ENCODE peak calls at places on chromosomes 6 and 20, in five cellular contexts. A is HCT116, D is ovary, L is stomach, E is testis. U is an unnamed sample.

GRCh38 chr6:97175806-97176205 is 107.2 kb downstream of the MMS22L start:
- DNase-seq in A (no peak), D (no peak), L (no peak), E (no peak), U (no peak)

GRCh38 chr6:4781967-4782537 is 5.8 kb downstream of the CDYL start:
- DNase-seq in A (no peak), D (no peak), L (no peak), E (no peak), U (no peak)

GRCh38 chr20:32007787-32008616 is 2.2 kb upstream of the CCM2L start:
- DNase-seq in A (no peak), D (peak), L (no peak), E (no peak), U (no peak)

GRCh38 chr20:10783660-10784336 is 110.0 kb upstream of the JAG1 start:
- DNase-seq in A (no peak), D (no peak), L (no peak), E (no peak), U (no peak)

GRCh38 chr6:349491-349921 is 42.0 kb upstream of the IRF4 start:
- DNase-seq in A (no peak), D (no peak), L (no peak), E (no peak), U (no peak)

GRCh38 chr6:21836292-21836691 is 242.7 kb downstream of the SOX4 start:
- DNase-seq in A (no peak), D (no peak), L (no peak), E (no peak), U (no peak)

GRCh38 chr6:157563611-157564284 is 182.8 kb downstream of the ZDHHC14 start:
- DNase-seq in A (no peak), D (no peak), L (no peak), E (no peak), U (no peak)

GRCh38 chr6:170232186-170233002 is 58.5 kb downstream of the DLL1 start:
- DNase-seq in A (no peak), D (no peak), L (no peak), E (no peak), U (no peak)

GRCh38 chr6:74249658-74250057 is 553.7 kb downstream of the CD109 start:
- DNase-seq in A (no peak), D (no peak), L (no peak), E (no peak), U (no peak)

GRCh38 chr6:10838794-10839333 is 525 bp upstream of the MAK start:
- DNase-seq in A (no peak), D (no peak), L (no peak), E (no peak), U (no peak)

GRCh38 chr6:158174514-158174913 is 6.4 kb downstream of the GTF2H5 start:
- DNase-seq in A (no peak), D (no peak), L (no peak), E (no peak), U (peak)

GRCh38 chr6:135830452-135830851 is 21.0 kb upstream of the PDE7B start:
- DNase-seq in A (no peak), D (no peak), L (no peak), E (no peak), U (no peak)

GRCh38 chr20:39993737-39994136 is 695.3 kb downstream of the MAFB start:
- DNase-seq in A (no peak), D (no peak), L (no peak), E (peak), U (no peak)

GRCh38 chr6:110930795-110931194 is 27.7 kb upstream of the GTF3C6 start:
- DNase-seq in A (no peak), D (no peak), L (no peak), E (no peak), U (no peak)

GRCh38 chr20:61728786-61729365 is 336.8 kb downstream of the TAF4 start:
- DNase-seq in A (no peak), D (no peak), L (no peak), E (no peak), U (no peak)

GRCh38 chr20:168876-169275 is 11.6 kb downstream of the DEFB127 start:
- DNase-seq in A (no peak), D (no peak), L (no peak), E (no peak), U (no peak)

GRCh38 chr20:62350098-62350628 is 16.9 kb downstream of the LAMA5 start:
- DNase-seq in A (peak), D (no peak), L (peak), E (no peak), U (peak)

GRCh38 chr20:49712918-49713778 is 530 bp downstream of the B4GALT5 start:
- DNase-seq in A (no peak), D (peak), L (peak), E (peak), U (peak)

GRCh38 chr6:99589290-99589672 is 17.4 kb upstream of the PRDM13 start:
- DNase-seq in A (no peak), D (no peak), L (no peak), E (no peak), U (no peak)

GRCh38 chr20:17965042-17965697 is 3.4 kb downstream of the SNX5 start:
- DNase-seq in A (no peak), D (no peak), L (no peak), E (no peak), U (no peak)

GRCh38 chr6:41039060-41039998 is at the start of gene UNC5CL:
- DNase-seq in A (peak), D (no peak), L (peak), E (peak), U (no peak)

GRCh38 chr20:41575412-41575811 is 42.8 kb downstream of the CHD6 start:
- DNase-seq in A (no peak), D (no peak), L (no peak), E (no peak), U (no peak)

GRCh38 chr20:49562341-49563014 is 5.5 kb downstream of the PTGIS start:
- DNase-seq in A (peak), D (peak), L (peak), E (peak), U (peak)

GRCh38 chr20:20780127-20780822 is 67.8 kb upstream of the RALGAPA2 start:
- DNase-seq in A (no peak), D (peak), L (peak), E (peak), U (peak)

GRCh38 chr20:22213271-22213670 is 371.1 kb downstream of the FOXA2 start:
- DNase-seq in A (no peak), D (no peak), L (no peak), E (no peak), U (no peak)

GRCh38 chr6:25138697-25139051 is 140.5 kb upstream of the CARMIL1 start:
- DNase-seq in A (no peak), D (no peak), L (no peak), E (no peak), U (no peak)

GRCh38 chr20:50792708-50793574 is 1.9 kb upstream of the BCAS4 start:
- DNase-seq in A (no peak), D (no peak), L (no peak), E (peak), U (no peak)

DNA sequence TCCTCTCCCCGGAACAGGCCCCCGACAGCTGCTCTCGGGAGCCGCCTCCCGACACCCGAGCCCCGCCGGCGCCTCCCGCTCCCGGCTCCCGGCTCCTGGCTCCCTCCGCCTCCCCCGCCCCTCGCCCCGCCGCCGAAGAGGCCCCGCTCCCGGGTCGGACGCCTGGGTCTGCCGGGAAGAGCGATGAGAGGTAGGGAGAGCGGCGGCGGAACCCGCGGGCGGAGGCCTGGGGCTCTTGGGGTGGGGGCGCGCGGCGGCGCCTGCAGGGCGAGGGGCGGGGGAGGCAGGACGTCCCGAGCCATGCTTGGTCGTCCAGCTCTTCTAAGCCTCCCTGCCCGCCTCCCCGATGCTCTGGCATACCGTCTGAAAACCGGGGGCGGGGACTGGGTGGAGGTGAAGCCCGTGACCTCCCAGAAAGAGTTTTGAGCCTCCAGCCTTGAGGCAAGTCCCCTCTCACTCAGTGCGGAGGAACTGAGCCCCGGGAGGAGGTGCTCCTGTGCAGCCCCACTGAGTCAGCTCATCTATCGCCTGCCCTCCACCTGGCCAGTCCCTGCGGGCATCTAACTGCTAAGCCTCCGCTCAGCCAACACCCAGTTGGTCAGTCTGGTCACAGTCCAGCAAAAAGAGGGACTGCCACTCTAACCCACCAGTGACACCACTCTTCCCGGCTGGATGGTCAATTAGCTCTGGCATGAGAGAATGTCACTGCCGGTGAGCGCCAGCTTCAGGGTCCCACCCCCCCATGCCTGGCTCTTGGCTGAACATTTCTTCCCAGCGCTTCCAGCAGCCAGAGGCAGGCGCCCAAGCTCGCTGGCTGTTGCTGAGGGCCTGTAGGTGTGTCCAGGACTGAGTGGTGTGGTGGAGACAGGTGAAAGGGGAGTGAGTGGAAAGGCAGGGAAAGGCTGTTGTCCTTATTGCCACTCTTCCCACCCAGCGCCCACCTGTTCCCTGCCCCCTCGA is 482 bp downstream of the DDR1 start:
- DNase-seq in A (no peak), D (peak), L (peak), E (peak), U (peak)
- TF ChIP-seq POLR2A in A (no peak), D (no peak), L (no peak), E (no peak), U (no peak)

GRCh38 chr20:54207743-54208491 is at the start of gene PFDN4:
- DNase-seq in A (peak), D (peak), L (peak), E (peak), U (peak)
- TF ChIP-seq POLR2A in A (peak), D (peak), L (no peak), E (no peak), U (no peak)

GRCh38 chr6:30685157-30685976 is 1.1 kb downstream of the PPP1R18 start:
- DNase-seq in A (no peak), D (no peak), L (no peak), E (no peak), U (no peak)

GRCh38 chr6:30686908-30687658 is 638 bp upstream of the PPP1R18 start:
- DNase-seq in A (no peak), D (peak), L (peak), E (peak), U (peak)

GRCh38 chr6:30684386-30685156 is 1.9 kb downstream of the PPP1R18 start:
- DNase-seq in A (no peak), D (peak), L (peak), E (no peak), U (no peak)

GRCh38 chr6:30687659-30688431 is 1.4 kb upstream of the PPP1R18 start:
- DNase-seq in A (no peak), D (peak), L (no peak), E (no peak), U (no peak)

DNA sequence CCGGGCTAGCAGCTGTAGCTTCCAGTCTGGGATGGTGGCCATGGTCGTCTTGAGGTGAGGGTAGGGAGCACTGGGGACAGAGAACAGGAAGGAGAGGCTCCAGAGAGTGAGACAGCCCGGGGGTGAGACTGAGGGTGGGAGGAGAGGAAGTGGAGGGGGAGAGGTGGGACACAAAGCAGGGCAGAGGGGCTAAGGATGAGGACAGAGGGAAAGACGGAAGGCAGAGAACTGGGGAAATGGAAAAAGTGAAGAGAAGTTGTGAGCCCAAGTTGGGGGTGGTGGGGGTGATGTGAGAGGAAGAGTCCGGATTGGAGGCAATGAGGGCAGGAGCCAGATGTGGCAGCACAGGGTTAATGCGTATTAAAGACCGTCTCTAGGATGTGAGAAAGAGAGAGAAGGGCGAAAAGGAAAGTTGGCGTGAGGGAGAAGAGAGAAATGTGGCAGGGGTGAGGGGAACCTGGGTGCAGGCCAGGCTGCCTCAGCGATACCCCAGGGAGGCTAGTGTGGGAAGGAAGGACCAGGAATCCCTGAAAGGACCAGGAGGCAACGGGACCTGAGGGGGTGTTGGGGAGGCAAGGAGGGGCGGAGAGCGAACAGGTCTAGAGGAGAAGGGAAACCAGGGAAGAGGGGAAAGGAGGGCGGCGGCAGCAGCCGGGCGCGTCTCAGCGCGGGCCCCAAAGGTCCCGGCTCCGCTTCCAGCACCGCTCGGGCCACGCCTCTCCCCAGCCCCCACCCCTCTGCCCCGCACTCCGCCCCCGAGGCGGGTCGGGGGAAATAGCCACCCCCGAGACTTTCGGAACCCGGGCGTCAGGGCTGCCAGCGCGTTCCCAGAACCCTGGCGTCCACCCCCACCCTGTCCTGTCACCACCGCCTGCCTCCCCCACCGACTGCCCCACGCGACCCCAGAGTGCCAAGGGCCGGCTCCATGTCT is at the start of gene PPP1R18:
- DNase-seq in A (no peak), D (peak), L (peak), E (peak), U (peak)
- TF ChIP-seq POLR2A in A (no peak), D (peak), L (no peak), E (no peak), U (no peak)

GRCh38 chr20:33401042-33401921 is at the start of gene CDK5RAP1:
- DNase-seq in A (peak), D (peak), L (peak), E (peak), U (peak)
- TF ChIP-seq POLR2A in A (peak), D (peak), L (no peak), E (no peak), U (no peak)

DNA sequence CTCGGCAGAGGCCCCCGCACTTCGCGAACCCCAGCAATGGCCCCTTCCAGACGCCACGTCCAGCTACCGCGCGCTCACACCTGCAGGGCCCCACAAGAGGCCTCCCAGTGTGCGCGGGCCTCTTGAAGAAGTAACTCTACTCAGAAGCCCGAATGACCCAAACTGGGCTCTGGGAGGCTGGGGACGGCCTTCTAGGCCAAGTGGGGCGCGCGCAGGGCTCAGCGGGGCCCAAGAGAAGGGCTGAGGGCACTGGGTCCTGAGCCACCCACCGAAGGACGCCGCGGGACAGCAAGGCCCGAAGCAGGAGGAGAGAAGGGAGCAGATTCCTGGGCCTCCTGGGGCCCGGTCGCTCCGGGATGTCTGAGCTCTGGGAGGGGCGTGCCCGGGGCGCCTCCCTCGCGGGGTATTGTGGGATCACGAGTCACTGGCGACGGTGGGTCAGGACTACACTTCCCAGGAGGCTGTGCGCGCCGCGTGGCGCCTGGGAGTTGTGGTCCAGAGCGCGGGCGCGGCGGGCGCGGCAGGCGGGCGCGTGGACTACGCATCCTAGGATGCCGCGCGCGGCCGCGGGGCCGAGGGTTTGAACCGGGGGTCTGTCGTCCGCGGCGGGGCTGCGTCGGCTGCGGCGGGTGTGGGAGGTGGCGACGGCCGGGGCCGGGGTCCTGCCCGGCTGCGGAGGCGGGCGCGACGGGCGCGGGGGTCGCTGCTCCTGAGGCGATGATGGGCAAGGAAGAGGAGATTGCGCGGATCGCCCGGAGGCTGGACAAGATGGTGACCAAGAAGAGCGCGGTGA is at the start of gene TCEA2:
- DNase-seq in A (peak), D (peak), L (peak), E (peak), U (peak)
- TF ChIP-seq POLR2A in A (no peak), D (peak), L (no peak), E (no peak), U (peak)

DNA sequence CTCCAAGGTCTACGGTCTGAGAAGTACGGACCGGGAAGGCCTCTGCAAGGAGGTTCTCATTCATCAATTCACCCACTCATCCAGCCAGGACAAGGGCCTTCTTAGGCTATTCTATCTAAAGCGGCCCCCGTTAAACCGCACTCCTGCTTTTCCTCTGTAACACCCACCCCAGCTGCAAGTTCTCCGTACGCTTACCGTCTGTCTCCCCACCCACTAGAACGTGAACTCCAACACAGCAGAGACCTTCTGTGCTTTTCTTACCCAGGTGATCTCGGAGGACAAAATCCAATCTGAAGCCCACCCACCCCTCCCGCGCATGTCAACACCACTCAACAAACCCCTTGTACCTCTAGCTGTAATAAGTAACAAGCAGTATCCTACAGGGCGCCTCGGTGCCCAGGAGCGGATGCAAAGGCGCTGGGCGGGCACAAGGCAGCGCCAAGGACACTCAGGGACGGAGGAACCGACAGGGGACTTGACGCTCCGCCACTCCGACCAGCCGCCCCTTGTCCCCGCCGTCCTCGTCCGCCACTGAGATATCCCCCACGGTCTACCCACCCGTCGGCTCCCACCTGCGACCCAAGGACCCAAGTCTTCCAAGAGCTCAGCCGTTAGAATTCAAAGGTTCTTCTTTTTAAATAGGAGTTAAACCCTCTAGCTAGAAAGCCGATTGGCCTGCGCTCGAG is at the start of gene AURKA:
- DNase-seq in A (no peak), D (no peak), L (no peak), E (peak), U (no peak)
- TF ChIP-seq POLR2A in A (no peak), D (no peak), L (no peak), E (no peak), U (no peak)

DNA sequence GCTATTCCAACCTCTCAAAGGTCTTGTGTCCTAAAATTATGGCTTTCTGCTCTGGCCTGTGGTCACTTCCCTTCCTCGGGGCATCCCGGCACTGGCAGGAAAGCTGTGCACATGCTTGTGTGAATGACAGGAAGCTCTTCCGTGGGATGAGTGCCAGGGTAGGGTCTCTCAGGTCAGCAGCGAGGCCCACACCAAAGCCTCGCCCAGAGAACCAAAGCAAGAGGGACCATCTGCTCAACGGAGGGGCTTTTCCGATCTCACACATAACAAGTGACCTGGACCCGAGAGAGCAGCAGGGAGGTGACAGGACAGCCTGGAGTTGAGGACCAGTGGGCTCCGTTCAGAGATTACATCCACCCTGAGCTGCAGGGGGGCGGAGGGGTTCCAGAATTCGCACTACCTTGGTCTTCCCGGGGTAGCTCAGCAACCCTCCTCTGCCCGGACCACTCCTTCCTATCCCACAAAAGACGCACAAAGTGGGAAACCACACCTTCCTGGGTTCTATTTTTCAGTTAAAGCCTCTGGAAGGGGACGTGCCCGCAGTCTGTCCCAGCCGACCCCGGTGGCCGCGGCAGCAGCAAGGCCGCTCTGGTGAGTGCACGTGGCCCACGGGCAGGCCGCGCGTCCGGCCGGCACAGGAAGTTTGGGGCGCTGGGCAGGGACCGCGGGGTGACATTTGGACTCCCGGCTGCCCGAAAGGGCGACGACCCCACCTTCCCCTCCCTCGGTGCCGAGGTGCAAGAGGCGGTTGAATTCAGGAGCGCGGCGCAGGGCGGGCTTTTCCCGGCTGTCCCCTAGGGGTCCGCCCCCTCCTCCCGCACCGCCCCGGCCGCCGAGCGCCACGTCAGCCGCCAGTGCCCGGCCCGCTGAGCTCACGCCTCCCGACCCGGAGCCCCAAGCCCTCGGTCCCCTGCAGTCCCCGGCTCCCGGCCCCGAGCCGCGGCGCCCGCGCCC is 988 bp downstream of the TXNDC5 start:
- DNase-seq in A (no peak), D (peak), L (peak), E (no peak), U (no peak)
- TF ChIP-seq POLR2A in A (no peak), D (no peak), L (no peak), E (no peak), U (no peak)

GRCh38 chr6:161295784-161296183 is 21.9 kb upstream of the AGPAT4 start:
- DNase-seq in A (no peak), D (no peak), L (no peak), E (no peak), U (no peak)

GRCh38 chr6:161292145-161292544 is 18.3 kb upstream of the AGPAT4 start:
- DNase-seq in A (no peak), D (no peak), L (no peak), E (no peak), U (no peak)

GRCh38 chr6:161292650-161293281 is 18.9 kb upstream of the AGPAT4 start:
- DNase-seq in A (no peak), D (no peak), L (no peak), E (no peak), U (no peak)
- TF ChIP-seq POLR2A in A (no peak), D (no peak), L (no peak), E (no peak), U (no peak)